ENCODE peak calls at places on chromosomes 6 and 20, in ten cellular contexts. One of them, this sample, is unnamed.

GRCh38 chr20:10558635-10559187 is 115.1 kb downstream of the JAG1 start:
- DNase-seq in prostate gland: no peak
- DNase-seq in foreskin fibroblast: peak
- DNase-seq in fibroblast of lung: peak
- DNase-seq in brain microvascular endothelial cell: peak
- DNase-seq in Peyer's patch: no peak
- DNase-seq in lower leg skin: no peak
- DNase-seq in suprapubic skin: no peak
- DNase-seq in B cell: no peak
- DNase-seq in keratinocyte: peak
- DNase-seq in this sample: peak

GRCh38 chr20:15327123-15327522 is 989.7 kb upstream of the FLRT3 start:
- DNase-seq in keratinocyte: no peak
- DNase-seq in fibroblast of lung: no peak
- DNase-seq in suprapubic skin: no peak
- DNase-seq in Peyer's patch: no peak
- DNase-seq in brain microvascular endothelial cell: no peak
- DNase-seq in foreskin fibroblast: no peak
- DNase-seq in prostate gland: no peak
- DNase-seq in lower leg skin: no peak
- DNase-seq in B cell: no peak
- DNase-seq in this sample: no peak

GRCh38 chr6:3653528-3654070 is 97.9 kb downstream of the PXDC1 start:
- DNase-seq in keratinocyte: no peak
- DNase-seq in suprapubic skin: no peak
- DNase-seq in lower leg skin: no peak
- DNase-seq in prostate gland: no peak
- DNase-seq in B cell: no peak
- DNase-seq in fibroblast of lung: no peak
- DNase-seq in foreskin fibroblast: no peak
- DNase-seq in Peyer's patch: no peak
- DNase-seq in brain microvascular endothelial cell: no peak
- DNase-seq in this sample: no peak

GRCh38 chr6:14910692-14911547 is 334.9 kb upstream of the JARID2 start:
- DNase-seq in B cell: peak
- DNase-seq in fibroblast of lung: no peak
- DNase-seq in prostate gland: no peak
- DNase-seq in keratinocyte: no peak
- DNase-seq in Peyer's patch: peak
- DNase-seq in foreskin fibroblast: peak
- DNase-seq in brain microvascular endothelial cell: no peak
- DNase-seq in lower leg skin: peak
- DNase-seq in suprapubic skin: no peak
- DNase-seq in this sample: no peak

GRCh38 chr6:3117912-3118352 is 579 bp upstream of the BPHL start:
- DNase-seq in prostate gland: no peak
- DNase-seq in suprapubic skin: no peak
- DNase-seq in keratinocyte: no peak
- DNase-seq in lower leg skin: no peak
- DNase-seq in brain microvascular endothelial cell: no peak
- DNase-seq in foreskin fibroblast: no peak
- DNase-seq in B cell: no peak
- DNase-seq in Peyer's patch: no peak
- DNase-seq in fibroblast of lung: no peak
- DNase-seq in this sample: no peak

GRCh38 chr20:53974785-53975555 is 95.4 kb downstream of the BCAS1 start:
- DNase-seq in prostate gland: no peak
- DNase-seq in lower leg skin: peak
- DNase-seq in keratinocyte: no peak
- DNase-seq in Peyer's patch: no peak
- DNase-seq in suprapubic skin: peak
- DNase-seq in B cell: no peak
- DNase-seq in foreskin fibroblast: no peak
- DNase-seq in fibroblast of lung: no peak
- DNase-seq in brain microvascular endothelial cell: no peak
- DNase-seq in this sample: no peak

GRCh38 chr6:5184878-5185277 is 75.9 kb downstream of the LYRM4 start:
- DNase-seq in lower leg skin: no peak
- DNase-seq in keratinocyte: no peak
- DNase-seq in B cell: no peak
- DNase-seq in foreskin fibroblast: no peak
- DNase-seq in Peyer's patch: no peak
- DNase-seq in fibroblast of lung: no peak
- DNase-seq in prostate gland: no peak
- DNase-seq in brain microvascular endothelial cell: no peak
- DNase-seq in suprapubic skin: no peak
- DNase-seq in this sample: no peak

GRCh38 chr6:53250761-53251672 is 97.7 kb downstream of the ELOVL5 start:
- DNase-seq in Peyer's patch: no peak
- DNase-seq in brain microvascular endothelial cell: no peak
- DNase-seq in lower leg skin: no peak
- DNase-seq in keratinocyte: no peak
- DNase-seq in B cell: no peak
- DNase-seq in suprapubic skin: no peak
- DNase-seq in fibroblast of lung: peak
- DNase-seq in foreskin fibroblast: peak
- DNase-seq in prostate gland: no peak
- DNase-seq in this sample: peak

GRCh38 chr6:43054206-43054943 is 724 bp upstream of the CUL7 start:
- DNase-seq in Peyer's patch: no peak
- DNase-seq in foreskin fibroblast: no peak
- DNase-seq in suprapubic skin: no peak
- DNase-seq in keratinocyte: no peak
- DNase-seq in prostate gland: no peak
- DNase-seq in fibroblast of lung: peak
- DNase-seq in lower leg skin: no peak
- DNase-seq in brain microvascular endothelial cell: no peak
- DNase-seq in B cell: no peak
- DNase-seq in this sample: no peak

DNA sequence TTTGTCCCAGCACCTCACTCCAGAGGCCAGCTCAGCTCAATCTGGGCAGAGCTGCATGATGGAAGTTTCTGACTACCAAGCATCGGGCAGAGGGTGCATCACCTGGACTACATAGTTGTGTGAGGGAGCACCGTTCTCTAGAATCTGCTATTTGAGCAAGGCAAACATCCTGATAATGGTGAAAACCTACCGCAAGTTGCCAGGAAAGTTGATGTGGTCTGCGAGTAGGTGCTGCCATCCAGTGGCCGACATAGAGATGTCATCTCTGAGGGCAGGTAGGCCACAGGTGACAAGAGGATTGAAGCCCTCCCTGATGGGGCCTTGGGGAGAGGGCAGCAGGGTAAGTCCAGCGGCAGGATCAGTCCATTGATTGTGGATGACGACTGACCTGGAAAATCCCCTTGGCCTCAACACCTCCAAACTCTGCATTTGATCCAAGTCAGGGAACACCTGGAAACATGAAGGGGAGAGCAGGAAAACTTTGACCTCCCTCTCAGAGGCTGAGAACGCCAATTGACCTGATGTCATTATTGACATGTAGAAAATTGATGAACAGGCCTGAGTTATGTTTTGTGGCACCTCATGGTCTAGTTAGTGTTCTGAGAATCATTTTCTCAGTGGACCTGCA is 3.9 kb upstream of the LPA start:
- DNase-seq in fibroblast of lung: no peak
- DNase-seq in keratinocyte: no peak
- DNase-seq in suprapubic skin: no peak
- DNase-seq in foreskin fibroblast: no peak
- DNase-seq in Peyer's patch: no peak
- DNase-seq in B cell: no peak
- DNase-seq in prostate gland: peak
- DNase-seq in lower leg skin: no peak
- DNase-seq in brain microvascular endothelial cell: no peak
- DNase-seq in this sample: no peak
- TF ChIP-seq CTCF in fibroblast of lung: no peak
- TF ChIP-seq CTCF in keratinocyte: peak
- TF ChIP-seq CTCF in suprapubic skin: no peak
- TF ChIP-seq CTCF in foreskin fibroblast: no peak
- TF ChIP-seq CTCF in Peyer's patch: peak
- TF ChIP-seq CTCF in B cell: peak
- TF ChIP-seq CTCF in prostate gland: peak
- TF ChIP-seq CTCF in lower leg skin: no peak
- TF ChIP-seq CTCF in brain microvascular endothelial cell: peak
- TF ChIP-seq CTCF in this sample: peak

GRCh38 chr6:17601389-17601703 is 1.2 kb downstream of the FAM8A1 start:
- DNase-seq in lower leg skin: no peak
- DNase-seq in brain microvascular endothelial cell: no peak
- DNase-seq in B cell: no peak
- DNase-seq in keratinocyte: no peak
- DNase-seq in suprapubic skin: no peak
- DNase-seq in foreskin fibroblast: no peak
- DNase-seq in prostate gland: no peak
- DNase-seq in Peyer's patch: no peak
- DNase-seq in fibroblast of lung: no peak
- DNase-seq in this sample: no peak

GRCh38 chr6:17602888-17603287 is 2.8 kb downstream of the FAM8A1 start:
- DNase-seq in Peyer's patch: no peak
- DNase-seq in prostate gland: no peak
- DNase-seq in keratinocyte: no peak
- DNase-seq in lower leg skin: no peak
- DNase-seq in brain microvascular endothelial cell: no peak
- DNase-seq in B cell: no peak
- DNase-seq in suprapubic skin: no peak
- DNase-seq in fibroblast of lung: no peak
- DNase-seq in foreskin fibroblast: no peak
- DNase-seq in this sample: no peak

GRCh38 chr6:17596085-17596484 is 4.0 kb upstream of the FAM8A1 start:
- DNase-seq in foreskin fibroblast: no peak
- DNase-seq in prostate gland: no peak
- DNase-seq in keratinocyte: no peak
- DNase-seq in suprapubic skin: no peak
- DNase-seq in brain microvascular endothelial cell: no peak
- DNase-seq in B cell: no peak
- DNase-seq in Peyer's patch: no peak
- DNase-seq in lower leg skin: no peak
- DNase-seq in fibroblast of lung: no peak
- DNase-seq in this sample: no peak

GRCh38 chr6:17600527-17601388 is 656 bp downstream of the FAM8A1 start:
- DNase-seq in prostate gland: peak
- DNase-seq in keratinocyte: no peak
- DNase-seq in B cell: peak
- DNase-seq in foreskin fibroblast: peak
- DNase-seq in fibroblast of lung: peak
- DNase-seq in brain microvascular endothelial cell: peak
- DNase-seq in suprapubic skin: peak
- DNase-seq in Peyer's patch: peak
- DNase-seq in lower leg skin: peak
- DNase-seq in this sample: no peak

GRCh38 chr6:17599885-17600526 is at the start of gene FAM8A1:
- DNase-seq in suprapubic skin: peak
- DNase-seq in prostate gland: peak
- DNase-seq in lower leg skin: peak
- DNase-seq in foreskin fibroblast: peak
- DNase-seq in B cell: peak
- DNase-seq in keratinocyte: peak
- DNase-seq in brain microvascular endothelial cell: peak
- DNase-seq in Peyer's patch: peak
- DNase-seq in fibroblast of lung: peak
- DNase-seq in this sample: peak
- TF ChIP-seq CTCF in suprapubic skin: peak
- TF ChIP-seq CTCF in prostate gland: peak
- TF ChIP-seq CTCF in lower leg skin: no peak
- TF ChIP-seq CTCF in foreskin fibroblast: peak
- TF ChIP-seq CTCF in B cell: peak
- TF ChIP-seq CTCF in keratinocyte: peak
- TF ChIP-seq CTCF in brain microvascular endothelial cell: peak
- TF ChIP-seq CTCF in Peyer's patch: peak
- TF ChIP-seq CTCF in fibroblast of lung: peak
- TF ChIP-seq CTCF in this sample: peak

GRCh38 chr6:17280138-17280537 is 1.0 kb upstream of the RBM24 start:
- DNase-seq in brain microvascular endothelial cell: no peak
- DNase-seq in foreskin fibroblast: no peak
- DNase-seq in keratinocyte: no peak
- DNase-seq in suprapubic skin: no peak
- DNase-seq in fibroblast of lung: no peak
- DNase-seq in Peyer's patch: no peak
- DNase-seq in B cell: no peak
- DNase-seq in prostate gland: no peak
- DNase-seq in lower leg skin: no peak
- DNase-seq in this sample: no peak

GRCh38 chr6:17283074-17283473 is 1.9 kb downstream of the RBM24 start:
- DNase-seq in suprapubic skin: no peak
- DNase-seq in keratinocyte: no peak
- DNase-seq in B cell: no peak
- DNase-seq in brain microvascular endothelial cell: no peak
- DNase-seq in lower leg skin: no peak
- DNase-seq in foreskin fibroblast: no peak
- DNase-seq in Peyer's patch: no peak
- DNase-seq in fibroblast of lung: no peak
- DNase-seq in prostate gland: no peak
- DNase-seq in this sample: no peak

GRCh38 chr6:17280552-17281090 is 540 bp upstream of the RBM24 start:
- DNase-seq in fibroblast of lung: peak
- DNase-seq in Peyer's patch: no peak
- DNase-seq in suprapubic skin: peak
- DNase-seq in foreskin fibroblast: peak
- DNase-seq in brain microvascular endothelial cell: peak
- DNase-seq in B cell: no peak
- DNase-seq in lower leg skin: no peak
- DNase-seq in prostate gland: no peak
- DNase-seq in keratinocyte: no peak
- DNase-seq in this sample: peak

GRCh38 chr6:17281100-17281496 is at the start of gene RBM24:
- DNase-seq in B cell: peak
- DNase-seq in foreskin fibroblast: peak
- DNase-seq in fibroblast of lung: peak
- DNase-seq in Peyer's patch: no peak
- DNase-seq in suprapubic skin: peak
- DNase-seq in lower leg skin: peak
- DNase-seq in prostate gland: peak
- DNase-seq in keratinocyte: no peak
- DNase-seq in brain microvascular endothelial cell: peak
- DNase-seq in this sample: peak

GRCh38 chr6:17281497-17282481 is 628 bp downstream of the RBM24 start:
- DNase-seq in Peyer's patch: no peak
- DNase-seq in suprapubic skin: peak
- DNase-seq in lower leg skin: no peak
- DNase-seq in foreskin fibroblast: peak
- DNase-seq in fibroblast of lung: peak
- DNase-seq in keratinocyte: no peak
- DNase-seq in B cell: peak
- DNase-seq in brain microvascular endothelial cell: peak
- DNase-seq in prostate gland: no peak
- DNase-seq in this sample: no peak
- TF ChIP-seq CTCF in Peyer's patch: no peak
- TF ChIP-seq CTCF in suprapubic skin: no peak
- TF ChIP-seq CTCF in lower leg skin: no peak
- TF ChIP-seq CTCF in foreskin fibroblast: no peak
- TF ChIP-seq CTCF in fibroblast of lung: no peak
- TF ChIP-seq CTCF in keratinocyte: no peak
- TF ChIP-seq CTCF in B cell: no peak
- TF ChIP-seq CTCF in brain microvascular endothelial cell: no peak
- TF ChIP-seq CTCF in prostate gland: no peak
- TF ChIP-seq CTCF in this sample: no peak

GRCh38 chr6:52089758-52090348 is 2.4 kb upstream of the PKHD1 start:
- DNase-seq in prostate gland: no peak
- DNase-seq in lower leg skin: no peak
- DNase-seq in foreskin fibroblast: peak
- DNase-seq in Peyer's patch: no peak
- DNase-seq in brain microvascular endothelial cell: no peak
- DNase-seq in keratinocyte: no peak
- DNase-seq in suprapubic skin: no peak
- DNase-seq in fibroblast of lung: no peak
- DNase-seq in B cell: no peak
- DNase-seq in this sample: no peak

GRCh38 chr6:52087498-52087999 is at the start of gene PKHD1:
- DNase-seq in suprapubic skin: no peak
- DNase-seq in lower leg skin: no peak
- DNase-seq in keratinocyte: no peak
- DNase-seq in B cell: no peak
- DNase-seq in fibroblast of lung: no peak
- DNase-seq in prostate gland: no peak
- DNase-seq in foreskin fibroblast: no peak
- DNase-seq in Peyer's patch: no peak
- DNase-seq in brain microvascular endothelial cell: no peak
- DNase-seq in this sample: no peak
- TF ChIP-seq CTCF in suprapubic skin: no peak
- TF ChIP-seq CTCF in lower leg skin: no peak
- TF ChIP-seq CTCF in keratinocyte: peak
- TF ChIP-seq CTCF in B cell: no peak
- TF ChIP-seq CTCF in fibroblast of lung: no peak
- TF ChIP-seq CTCF in prostate gland: peak
- TF ChIP-seq CTCF in foreskin fibroblast: peak
- TF ChIP-seq CTCF in Peyer's patch: peak
- TF ChIP-seq CTCF in brain microvascular endothelial cell: peak
- TF ChIP-seq CTCF in this sample: peak